ENCODE peak calls at places on chromosomes 11 and 22, in four cellular contexts. G, M, K and P are unnamed samples.
A peak's percentile ranks its signal among the peaks of the same experiment; 100 is the strongest.

GRCh38 chr22:39456262-39457046 is at the start of gene MGAT3:
- DNase-seq in G (no peak), M (no peak), K (no peak), P (no peak)

GRCh38 chr11:46290598-46291309 is 13.3 kb downstream of the CREB3L1 start:
- DNase-seq in G (peak; percentile 94), M (peak; percentile 93), K (peak; percentile 77), P (no peak)

GRCh38 chr11:85076535-85077330 is 550.4 kb downstream of the DLG2 start:
- DNase-seq in G (no peak), M (no peak), K (no peak), P (no peak)

GRCh38 chr11:19455731-19456130 is 215.0 kb upstream of the E2F8 start:
- DNase-seq in G (no peak), M (peak; percentile 46), K (no peak), P (no peak)

GRCh38 chr11:79152511-79152910 is 288.3 kb downstream of the TENM4 start:
- DNase-seq in G (no peak), M (no peak), K (no peak), P (no peak)

GRCh38 chr11:98307827-98308491 is 712.8 kb upstream of the CNTN5 start:
- DNase-seq in G (no peak), M (no peak), K (no peak), P (no peak)

GRCh38 chr22:48826546-48826945 is 1001.1 kb downstream of the BRD1 start:
- DNase-seq in G (no peak), M (no peak), K (no peak), P (no peak)

GRCh38 chr22:37526376-37526775 is 7.2 kb upstream of the CARD10 start:
- DNase-seq in G (no peak), M (no peak), K (no peak), P (no peak)

GRCh38 chr11:73019448-73019847 is 122.7 kb downstream of the FCHSD2 start:
- DNase-seq in G (no peak), M (no peak), K (no peak), P (no peak)

GRCh38 chr11:83118814-83119213 is 38.1 kb upstream of the PCF11 start:
- DNase-seq in G (no peak), M (no peak), K (no peak), P (no peak)

GRCh38 chr11:65571940-65572339 is 398 bp upstream of the FAM89B start:
- DNase-seq in G (peak; percentile 91), M (peak; percentile 82), K (no peak), P (peak; percentile 70)

GRCh38 chr22:31104869-31105268 is 2.5 kb downstream of the SELENOM start:
- DNase-seq in G (peak; percentile 89), M (peak; percentile 90), K (peak; percentile 68), P (peak; percentile 38)

GRCh38 chr11:119368121-119369034 is 13.1 kb downstream of the USP2 start:
- DNase-seq in G (no peak), M (no peak), K (no peak), P (no peak)

GRCh38 chr11:107561688-107562087 is 3.8 kb downstream of the ALKBH8 start:
- DNase-seq in G (no peak), M (no peak), K (no peak), P (peak; percentile 82)

GRCh38 chr11:24949406-24949805 is 452.6 kb downstream of the LUZP2 start:
- DNase-seq in G (no peak), M (no peak), K (no peak), P (no peak)

GRCh38 chr11:100709233-100709999 is 22.3 kb downstream of the ARHGAP42 start:
- DNase-seq in G (no peak), M (no peak), K (no peak), P (no peak)
- H3K4me1 ChIP-seq in G (no peaks in the 10 kb centered on the region), M (no peaks in the 10 kb centered on the region), K (peaks cover 5% of the 10 kb centered on the region), P (no peaks in the 10 kb centered on the region)

DNA sequence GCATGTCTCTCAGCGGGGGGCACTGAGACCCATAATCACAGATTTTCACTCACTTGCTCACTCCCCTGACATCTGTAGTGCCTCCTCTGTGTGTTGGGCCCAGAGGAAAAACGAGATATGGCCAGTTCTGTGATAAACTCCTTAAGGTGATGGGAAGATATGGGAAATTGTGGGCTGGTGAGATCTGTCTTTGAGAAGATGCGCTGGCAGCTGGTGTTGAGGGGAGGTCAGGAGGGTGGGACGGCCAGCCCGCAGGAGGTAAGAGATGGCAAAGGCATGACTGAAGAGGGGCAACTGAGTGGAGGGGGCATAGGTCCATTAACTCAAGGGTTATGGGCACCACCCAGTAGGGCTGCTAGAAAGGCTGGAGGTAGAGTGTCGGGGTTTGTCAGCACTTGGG is 60.1 kb upstream of the CLTCL1 start:
- DNase-seq in G (no peak), M (no peak), K (no peak), P (no peak)
- H3K79me2 ChIP-seq in G (no peaks in the 10 kb centered on the region), M (no peaks in the 10 kb centered on the region), K (no peaks in the 10 kb centered on the region), P (no peaks in the 10 kb centered on the region)

GRCh38 chr22:40605676-40606250 is 30.8 kb downstream of the MRTFA start:
- DNase-seq in G (no peak), M (no peak), K (no peak), P (peak; percentile 42)
- H2BK5ac ChIP-seq in G (no peak overlapping the region), M (no peak overlapping the region), K (no peak overlapping the region), P (no peak overlapping the region)

GRCh38 chr11:12222099-12222751 is 111.8 kb downstream of the MICAL2 start:
- DNase-seq in G (peak; percentile 49), M (no peak), K (no peak), P (no peak)
- H3K4me1 ChIP-seq in G (no peaks in the 10 kb centered on the region), M (no peaks in the 10 kb centered on the region), K (no peaks in the 10 kb centered on the region), P (peaks cover 18% of the 10 kb centered on the region)

DNA sequence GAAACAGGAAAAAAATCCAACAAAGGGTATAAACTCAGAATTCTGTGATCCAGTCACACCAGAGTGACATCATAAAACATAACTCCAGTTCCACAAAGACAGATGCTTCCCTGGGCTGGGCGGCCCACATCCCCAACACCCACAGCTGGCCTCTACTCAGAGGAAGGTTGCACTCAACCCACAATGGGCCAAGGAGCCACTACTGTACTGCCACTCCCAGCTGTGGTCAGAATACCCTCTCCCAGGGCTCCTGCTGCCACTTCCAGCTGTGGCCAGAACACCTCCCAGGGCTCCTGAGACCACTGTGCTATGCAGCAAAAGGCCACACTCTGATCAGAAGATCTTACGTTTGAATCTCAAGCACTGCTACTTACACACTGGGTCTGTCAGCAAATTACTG is 18.3 kb downstream of the SMCO4 start:
- DNase-seq in G (no peak), M (no peak), K (no peak), P (no peak)
- H3K79me2 ChIP-seq in G (peaks cover 22% of the 10 kb centered on the region), M (peaks cover 2% of the 10 kb centered on the region), K (peaks cover 72% of the 10 kb centered on the region), P (no peaks in the 10 kb centered on the region)

GRCh38 chr22:42996646-42997365 is 18.1 kb downstream of the PACSIN2 start:
- DNase-seq in G (no peak), M (no peak), K (no peak), P (no peak)
- H2BK5ac ChIP-seq in G (no peak overlapping the region), M (no peak overlapping the region), K (no peak overlapping the region), P (peak overlapping the region; percentile 50)

GRCh38 chr11:2462986-2463765 is 18.4 kb downstream of the KCNQ1 start:
- DNase-seq in G (no peak), M (peak; percentile 25), K (no peak), P (no peak)

GRCh38 chr11:2459796-2460531 is 15.2 kb downstream of the KCNQ1 start:
- DNase-seq in G (no peak), M (no peak), K (no peak), P (no peak)

GRCh38 chr11:2460540-2461252 is 15.9 kb downstream of the KCNQ1 start:
- DNase-seq in G (no peak), M (no peak), K (no peak), P (no peak)

GRCh38 chr11:2462092-2462985 is 17.5 kb downstream of the KCNQ1 start:
- DNase-seq in G (no peak), M (no peak), K (no peak), P (no peak)

DNA sequence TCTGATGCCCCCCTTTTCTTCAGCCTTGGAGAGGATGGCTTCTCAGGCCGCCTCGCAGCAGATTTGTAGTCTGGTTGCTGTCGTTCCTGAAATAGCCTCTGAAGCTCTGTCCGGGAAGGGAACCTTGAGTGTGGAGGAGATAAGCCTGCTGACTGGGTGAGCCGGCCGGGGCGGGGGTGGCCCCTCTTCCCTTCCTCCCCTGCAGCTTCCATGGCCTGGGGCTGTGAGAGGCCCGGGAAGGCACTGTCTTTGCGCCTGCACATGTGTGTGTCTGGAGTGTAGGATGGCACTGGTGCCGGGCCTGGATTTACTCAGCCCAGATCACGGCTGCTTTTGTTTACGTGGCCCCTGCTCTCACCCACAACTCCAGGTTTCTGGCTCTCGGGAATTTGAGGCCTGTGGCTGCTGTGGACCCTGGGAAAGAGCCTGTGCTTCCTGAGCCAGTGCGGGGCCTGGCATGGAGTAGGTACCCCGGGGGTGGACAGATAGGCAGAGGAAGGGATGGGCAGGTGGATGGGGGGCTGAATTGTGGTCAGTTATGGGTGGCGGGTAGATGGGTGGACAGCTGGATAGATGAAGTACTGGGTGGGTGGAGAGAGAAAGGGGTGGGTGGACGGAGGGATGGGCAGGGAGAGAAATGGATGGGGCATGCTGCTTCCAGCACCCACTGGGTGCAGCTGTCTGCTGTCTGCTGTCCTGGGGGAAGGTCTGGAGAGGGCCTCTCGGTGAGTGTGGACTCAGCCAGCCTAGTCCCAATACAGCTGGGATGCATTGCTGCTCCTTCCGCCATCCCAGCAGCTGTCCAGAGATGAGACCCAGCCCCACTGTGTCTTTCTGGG is 16.7 kb downstream of the KCNQ1 start:
- DNase-seq in G (no peak), M (no peak), K (no peak), P (no peak)
- H3K4me1 ChIP-seq in G (no peaks in the 10 kb centered on the region), M (no peaks in the 10 kb centered on the region), K (no peaks in the 10 kb centered on the region), P (peaks cover 2% of the 10 kb centered on the region)

DNA sequence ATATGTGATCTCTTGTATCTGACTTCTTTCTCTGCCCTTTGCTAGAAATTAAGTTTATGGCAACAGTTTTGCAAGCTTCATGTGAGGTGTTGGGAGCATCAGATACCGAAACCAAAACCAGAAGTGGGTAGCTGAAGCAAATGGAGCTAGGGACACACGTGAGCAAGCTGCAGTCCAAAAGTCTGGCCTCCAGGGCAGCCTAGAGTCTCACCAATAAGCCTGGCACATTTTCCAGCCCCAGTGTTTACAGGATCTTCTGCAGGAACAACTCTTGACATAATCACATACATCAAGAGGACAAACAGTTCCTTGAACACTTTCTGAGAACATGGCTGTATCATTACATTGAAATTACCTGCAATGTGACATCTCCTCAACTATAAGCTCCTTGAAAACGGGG is 114.1 kb downstream of the LARGE1 start:
- DNase-seq in G (no peak), M (no peak), K (no peak), P (no peak)
- H3K79me2 ChIP-seq in G (peaks cover 23% of the 10 kb centered on the region), M (peaks cover 34% of the 10 kb centered on the region), K (peaks cover 74% of the 10 kb centered on the region), P (no peaks in the 10 kb centered on the region)

DNA sequence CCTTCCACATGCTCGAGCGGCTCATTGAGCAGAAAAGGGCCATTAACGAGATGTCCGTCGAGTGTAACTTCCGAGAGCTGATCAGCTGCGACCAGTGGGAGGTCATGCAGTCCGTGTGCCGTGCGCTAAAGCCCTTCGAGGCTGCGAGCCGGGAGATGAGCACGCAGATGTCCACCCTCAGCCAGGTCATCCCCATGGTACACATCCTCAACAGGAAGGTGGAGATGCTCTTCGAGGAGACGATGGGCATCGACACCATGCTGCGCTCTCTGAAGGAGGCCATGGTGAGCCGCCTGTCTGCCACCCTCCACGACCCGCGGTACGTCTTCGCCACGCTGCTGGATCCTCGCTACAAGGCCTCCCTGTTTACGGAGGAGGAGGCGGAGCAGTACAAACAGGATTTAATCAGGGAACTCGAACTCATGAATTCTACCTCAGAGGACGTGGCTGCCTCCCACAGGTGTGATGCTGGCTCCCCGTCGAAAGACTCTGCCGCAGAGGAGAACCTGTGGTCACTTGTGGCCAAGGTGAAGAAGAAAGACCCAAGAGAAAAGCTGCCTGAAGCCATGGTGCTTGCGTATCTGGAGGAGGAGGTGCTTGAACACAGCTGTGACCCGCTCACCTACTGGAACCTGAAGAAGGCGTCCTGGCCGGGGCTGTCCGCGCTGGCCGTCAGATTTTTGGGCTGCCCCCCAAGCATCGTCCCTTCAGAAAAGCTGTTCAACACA is 31.7 kb downstream of the ALG12 start:
- DNase-seq in G (no peak), M (no peak), K (no peak), P (no peak)
- H2BK5ac ChIP-seq in G (no peak overlapping the region), M (no peak overlapping the region), K (no peak overlapping the region), P (no peak overlapping the region)